ENCODE peak calls at places on chromosomes 7 and 10, in ten cellular contexts. R is kidney, D is lower lobe of right lung, E is PC-3, A is thoracic aorta, G is cardiac muscle cell, C is spleen, W is GM12878, Z is nephron progenitor cell, L is ovary. B is an unnamed sample.

GRCh38 chr10:73281097-73281496 is 28.7 kb upstream of the MRPS16 start:
- DNase-seq in C (no peak), G (no peak), A (no peak), D (no peak), E (no peak), Z (no peak), R (no peak), L (no peak), W (no peak), B (no peak)

GRCh38 chr10:29389935-29390334 is 101.1 kb downstream of the LYZL1 start:
- DNase-seq in A (no peak), G (no peak), E (no peak), C (no peak), L (no peak), W (no peak), Z (no peak), R (no peak), D (no peak), B (no peak)

GRCh38 chr7:138164804-138165203 is 88.5 kb downstream of the AKR1D1 start:
- DNase-seq in R (no peak), W (no peak), D (no peak), A (no peak), C (no peak), Z (no peak), G (no peak), E (no peak), L (no peak), B (no peak)

GRCh38 chr10:12389154-12389734 is 39.9 kb downstream of the CAMK1D start:
- DNase-seq in A (no peak), Z (no peak), C (no peak), W (no peak), R (peak), G (no peak), L (no peak), E (no peak), D (peak), B (no peak)

GRCh38 chr10:50310560-50311174 is 59.4 kb upstream of the ASAH2 start:
- DNase-seq in G (peak), Z (peak), C (no peak), W (no peak), D (no peak), A (no peak), R (no peak), L (no peak), E (peak), B (no peak)

GRCh38 chr7:94630855-94631254 is 25.1 kb downstream of the SGCE start:
- DNase-seq in E (no peak), W (no peak), Z (no peak), L (peak), A (no peak), C (no peak), G (no peak), D (no peak), R (no peak), B (no peak)

GRCh38 chr7:132580277-132580676 is 4.0 kb upstream of the PLXNA4 start:
- DNase-seq in L (no peak), E (peak), W (no peak), G (no peak), R (no peak), A (no peak), Z (no peak), C (no peak), D (no peak), B (no peak)

GRCh38 chr7:18040196-18040595 is 12.6 kb upstream of the PRPS1L1 start:
- DNase-seq in C (no peak), R (no peak), D (no peak), G (no peak), W (no peak), E (peak), L (no peak), Z (no peak), A (no peak), B (no peak)

GRCh38 chr10:96840841-96841518 is 8.9 kb downstream of the LCOR start:
- DNase-seq in C (no peak), R (no peak), A (no peak), W (no peak), Z (no peak), D (no peak), G (no peak), E (peak), L (no peak), B (peak)

GRCh38 chr7:103573479-103574058 is 127.6 kb upstream of the SLC26A5 start:
- DNase-seq in D (no peak), E (peak), Z (no peak), W (no peak), A (no peak), L (no peak), R (no peak), C (no peak), G (peak), B (no peak)

GRCh38 chr7:75971961-75972763 is 22.2 kb downstream of the TMEM120A start:
- DNase-seq in W (no peak), D (peak), G (peak), A (no peak), E (no peak), L (no peak), C (peak), R (no peak), Z (peak), B (no peak)

GRCh38 chr10:19638173-19638872 is 177.9 kb upstream of the PLXDC2 start:
- DNase-seq in G (no peak), D (no peak), Z (no peak), L (no peak), E (peak), A (no peak), C (no peak), W (no peak), R (no peak), B (peak)

GRCh38 chr7:28105234-28105633 is 75.4 kb downstream of the JAZF1 start:
- DNase-seq in E (no peak), W (no peak), D (no peak), L (no peak), R (no peak), A (no peak), C (no peak), Z (no peak), G (peak), B (no peak)

GRCh38 chr10:131920151-131920550 is 19.3 kb downstream of the PPP2R2D start:
- DNase-seq in Z (no peak), D (no peak), A (no peak), L (no peak), E (no peak), C (no peak), G (no peak), R (no peak), W (no peak), B (no peak)

GRCh38 chr10:94315975-94316464 is 46.7 kb downstream of the NOC3L start:
- DNase-seq in L (no peak), C (no peak), W (no peak), Z (no peak), E (no peak), R (no peak), A (no peak), G (no peak), D (no peak), B (no peak)

GRCh38 chr7:100864263-100864845 is 2.8 kb upstream of the TRIP6 start:
- DNase-seq in E (no peak), R (no peak), G (no peak), Z (no peak), A (no peak), L (no peak), C (no peak), D (no peak), W (no peak), B (no peak)

GRCh38 chr10:13629116-13629515 is 42.4 kb downstream of the PRPF18 start:
- DNase-seq in L (no peak), R (no peak), D (no peak), W (no peak), E (no peak), Z (no peak), C (no peak), A (no peak), G (no peak), B (no peak)

GRCh38 chr7:69932034-69932628 is 333.9 kb downstream of the AUTS2 start:
- DNase-seq in G (peak), A (no peak), R (no peak), W (no peak), D (no peak), E (no peak), C (no peak), L (no peak), Z (peak), B (no peak)

GRCh38 chr10:82506680-82507376 is 631.8 kb downstream of the NRG3 start:
- DNase-seq in L (no peak), D (no peak), C (no peak), R (no peak), Z (no peak), G (no peak), W (no peak), A (no peak), E (no peak), B (no peak)

GRCh38 chr10:85851300-85851699 is 515.3 kb downstream of the GRID1 start:
- DNase-seq in G (no peak), L (no peak), Z (no peak), W (no peak), D (no peak), C (no peak), A (no peak), R (no peak), E (no peak), B (no peak)

GRCh38 chr7:140923358-140924006 is 1.2 kb downstream of the BRAF start:
- DNase-seq in D (no peak), L (no peak), G (peak), R (no peak), E (peak), W (no peak), C (no peak), Z (no peak), A (no peak), B (no peak)

GRCh38 chr10:24408365-24408764 is 199.4 kb downstream of the KIAA1217 start:
- DNase-seq in A (no peak), Z (no peak), W (no peak), G (no peak), L (no peak), E (no peak), C (no peak), D (no peak), R (no peak), B (no peak)

GRCh38 chr7:5769571-5769970 is 11.9 kb downstream of the RNF216 start:
- DNase-seq in Z (no peak), W (no peak), R (no peak), E (no peak), A (no peak), L (no peak), G (no peak), D (no peak), C (no peak), B (no peak)

GRCh38 chr10:78070726-78071125 is 37.1 kb downstream of the RPS24 start:
- DNase-seq in Z (no peak), G (no peak), R (no peak), W (no peak), A (no peak), E (no peak), C (no peak), L (no peak), D (no peak), B (no peak)

GRCh38 chr7:29494350-29494749 is 69.3 kb upstream of the PRR15 start:
- DNase-seq in C (no peak), L (no peak), W (no peak), E (peak), D (no peak), R (no peak), A (no peak), Z (no peak), G (no peak), B (no peak)

GRCh38 chr7:154953006-154953684 is 49.8 kb downstream of the PAXIP1 start:
- DNase-seq in A (no peak), C (peak), L (peak), E (peak), Z (peak), W (no peak), D (peak), G (peak), R (no peak), B (peak)

GRCh38 chr7:116669769-116670168 is 2.2 kb upstream of the MET start:
- DNase-seq in G (no peak), R (no peak), A (no peak), L (no peak), Z (no peak), C (no peak), D (no peak), E (no peak), W (no peak), B (no peak)

GRCh38 chr10:11444531-11445228 is 166.8 kb downstream of the USP6NL start:
- DNase-seq in E (no peak), R (no peak), W (no peak), Z (no peak), G (no peak), A (no peak), D (no peak), C (no peak), L (no peak), B (no peak)

GRCh38 chr10:42990721-42991441 is 86.0 kb upstream of the RET start:
- DNase-seq in D (peak), Z (no peak), W (no peak), E (no peak), A (no peak), R (peak), G (no peak), L (no peak), C (peak), B (no peak)

GRCh38 chr10:2366532-2366931 is 629.2 kb upstream of the ADARB2 start:
- DNase-seq in D (no peak), R (no peak), A (no peak), C (no peak), G (no peak), L (no peak), Z (no peak), E (no peak), W (no peak), B (no peak)

GRCh38 chr7:139328375-139328774 is 12.8 kb upstream of the FMC1 start:
- DNase-seq in D (no peak), W (no peak), Z (no peak), R (no peak), L (no peak), G (no peak), A (no peak), E (peak), C (no peak), B (no peak)

GRCh38 chr7:44259547-44260457 is 59.0 kb downstream of the YKT6 start:
- DNase-seq in A (peak), L (peak), Z (no peak), C (no peak), R (peak), G (no peak), E (peak), W (no peak), D (no peak), B (no peak)

GRCh38 chr7:97971990-97972943 is 17.7 kb downstream of the OCM2 start:
- DNase-seq in R (peak), G (peak), L (peak), C (peak), D (peak), E (peak), W (peak), Z (peak), A (peak), B (peak)

GRCh38 chr10:11023554-11023953 is 5.9 kb downstream of the CELF2 start:
- DNase-seq in L (no peak), G (no peak), D (no peak), E (no peak), Z (no peak), C (no peak), W (no peak), R (no peak), A (no peak), B (no peak)

GRCh38 chr7:92296235-92296634 is 50.5 kb downstream of the ANKIB1 start:
- DNase-seq in E (no peak), W (no peak), D (no peak), L (no peak), C (no peak), R (no peak), Z (no peak), A (no peak), G (no peak), B (no peak)

GRCh38 chr7:138538518-138538917 is 78.5 kb downstream of the TRIM24 start:
- DNase-seq in G (no peak), E (no peak), R (no peak), A (no peak), C (no peak), W (no peak), L (no peak), Z (no peak), D (no peak), B (no peak)

GRCh38 chr10:124545756-124546369 is 84.2 kb downstream of the LHPP start:
- DNase-seq in E (no peak), R (no peak), L (no peak), A (no peak), W (no peak), G (no peak), Z (no peak), D (no peak), C (no peak), B (no peak)

GRCh38 chr7:67348171-67348570 is 351.5 kb downstream of the TYW1 start:
- DNase-seq in A (no peak), R (no peak), Z (no peak), L (no peak), G (no peak), W (no peak), C (no peak), D (no peak), E (no peak), B (no peak)

GRCh38 chr7:11690395-11690794 is 141.6 kb downstream of the THSD7A start:
- DNase-seq in W (no peak), Z (no peak), C (no peak), L (no peak), E (no peak), G (no peak), D (no peak), R (no peak), A (no peak), B (no peak)
- TF ChIP-seq CTCF in W (no peak), Z (no peak), C (no peak), L (no peak), E (no peak), G (no peak), D (no peak), R (no peak), A (no peak), B (no peak)

GRCh38 chr10:123380491-123381085 is 226.4 kb downstream of the BUB3 start:
- DNase-seq in D (no peak), E (peak), G (no peak), Z (no peak), R (no peak), A (no peak), L (no peak), W (no peak), C (no peak), B (no peak)
- TF ChIP-seq CTCF in D (peak), E (peak), G (peak), Z (no peak), R (peak), A (no peak), L (no peak), W (peak), C (peak), B (no peak)

DNA sequence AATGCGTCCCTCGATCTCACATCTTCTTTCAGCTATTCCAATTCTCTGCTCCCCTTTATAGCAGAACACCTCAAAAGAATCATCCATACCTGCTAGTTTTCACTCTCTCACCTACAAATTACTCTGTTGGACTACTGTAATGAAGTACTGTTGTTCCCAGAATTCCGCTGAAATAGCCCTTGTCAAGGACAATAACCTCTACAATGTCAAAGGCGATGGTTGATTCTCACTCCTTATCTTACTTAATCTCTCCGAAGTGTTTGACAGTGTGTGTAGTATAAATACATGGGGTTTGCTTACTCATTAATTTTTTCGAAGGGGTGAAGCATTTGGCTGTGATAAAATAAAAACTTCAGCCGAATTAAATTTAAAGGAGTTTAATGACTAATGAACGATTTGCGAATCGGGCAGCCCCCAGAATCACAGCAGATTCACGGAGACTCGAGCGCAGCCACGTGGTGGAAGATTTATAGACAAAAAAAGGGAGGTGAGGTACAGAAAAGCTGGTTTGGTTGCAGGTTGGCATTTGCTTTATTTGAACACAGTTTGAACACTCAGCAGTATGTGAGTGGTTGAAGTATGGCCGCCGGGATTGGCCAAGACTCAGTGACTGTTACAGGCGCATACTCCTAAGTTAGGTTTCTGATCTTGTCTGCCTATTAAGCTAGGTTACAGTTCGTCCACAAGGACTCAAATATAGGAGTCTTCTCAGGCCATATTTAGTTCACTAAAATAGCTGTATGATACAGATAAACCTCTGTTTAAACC is 29.8 kb downstream of the SYPL1 start:
- DNase-seq in E (no peak), Z (no peak), A (no peak), W (no peak), R (no peak), G (no peak), C (no peak), D (no peak), L (no peak), B (no peak)
- TF ChIP-seq CTCF in E (no peak), Z (no peak), A (no peak), W (no peak), R (no peak), G (no peak), C (no peak), D (no peak), L (no peak), B (no peak)

DNA sequence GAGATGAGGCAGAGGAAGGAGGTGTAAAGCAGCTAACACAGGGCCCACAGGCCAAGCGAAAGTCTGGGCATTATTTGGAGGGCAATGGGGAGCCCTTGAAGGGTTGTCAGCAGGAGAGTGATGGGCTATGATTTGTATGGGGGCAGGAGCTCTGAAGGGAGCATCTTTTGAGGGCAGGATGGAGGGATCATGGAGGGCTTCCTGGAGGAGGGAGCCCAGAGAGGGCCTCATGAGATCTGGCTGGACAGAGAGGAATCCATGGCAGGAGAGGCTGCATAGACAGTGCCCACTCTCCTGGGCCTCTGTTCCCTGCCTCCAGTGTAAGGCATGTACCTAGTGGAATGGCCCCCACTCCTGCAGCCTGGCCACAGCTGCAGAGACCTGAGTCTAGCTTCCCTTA is 136.6 kb upstream of the PPIF start:
- DNase-seq in C (no peak), L (no peak), Z (no peak), G (no peak), R (no peak), D (no peak), A (no peak), E (no peak), W (no peak), B (no peak)
- TF ChIP-seq CTCF in C (no peak), L (no peak), Z (no peak), G (no peak), R (no peak), D (no peak), A (no peak), E (no peak), W (no peak), B (no peak)